ENCODE peak calls at places on chromosomes 5 and 9, in five cellular contexts. P, E, V, X and K are unnamed samples.

GRCh38 chr5:143562935-143563334 is 159.4 kb upstream of the NR3C1 start:
- DNase-seq in P (peak), E (peak), V (no peak), X (no peak), K (peak)

GRCh38 chr9:2717385-2717784 is at the start of gene KCNV2:
- DNase-seq in P (no peak), E (no peak), V (no peak), X (no peak), K (no peak)

GRCh38 chr5:34580983-34581382 is 75.1 kb upstream of the RAI14 start:
- DNase-seq in P (peak), E (no peak), V (no peak), X (no peak), K (peak)

GRCh38 chr5:81854485-81854884 is 103.6 kb upstream of the SSBP2 start:
- DNase-seq in P (peak), E (no peak), V (no peak), X (no peak), K (no peak)

GRCh38 chr5:65262590-65263189 is 219.0 kb downstream of the ADAMTS6 start:
- DNase-seq in P (peak), E (peak), V (no peak), X (no peak), K (peak)

GRCh38 chr5:68110894-68111293 is 104.7 kb upstream of the PIK3R1 start:
- DNase-seq in P (no peak), E (no peak), V (no peak), X (no peak), K (no peak)

GRCh38 chr5:37841223-37841622 is 1.4 kb upstream of the GDNF start:
- DNase-seq in P (peak), E (no peak), V (no peak), X (no peak), K (no peak)

GRCh38 chr9:89493671-89494070 is 4.2 kb downstream of the SEMA4D start:
- DNase-seq in P (no peak), E (no peak), V (no peak), X (no peak), K (no peak)